ENCODE peak calls at places on chromosomes 16 and 17, in four cellular contexts. One of them, this sample, is unnamed. For H3K4me1, the result is how much of the 10 kb centered on the place peaks cover.

GRCh38 chr17:32349503-32349853 is 479 bp upstream of the ZNF207 start:
- DNase-seq in hepatocyte: peak
- DNase-seq in CD4-positive, alpha-beta memory T cell: no peak
- DNase-seq in thoracic aorta: no peak
- DNase-seq in this sample: no peak

GRCh38 chr17:61784510-61784909 is 78.8 kb downstream of the BRIP1 start:
- DNase-seq in hepatocyte: no peak
- DNase-seq in CD4-positive, alpha-beta memory T cell: no peak
- DNase-seq in thoracic aorta: no peak
- DNase-seq in this sample: no peak

GRCh38 chr17:28057731-28058246 is 15.3 kb downstream of the NLK start:
- DNase-seq in hepatocyte: peak
- DNase-seq in CD4-positive, alpha-beta memory T cell: no peak
- DNase-seq in thoracic aorta: no peak
- DNase-seq in this sample: no peak

GRCh38 chr17:65243838-65244237 is 106.7 kb downstream of the RGS9 start:
- DNase-seq in hepatocyte: no peak
- DNase-seq in CD4-positive, alpha-beta memory T cell: no peak
- DNase-seq in thoracic aorta: peak
- DNase-seq in this sample: no peak

GRCh38 chr17:69819316-69820087 is 255.5 kb upstream of the KCNJ16 start:
- DNase-seq in hepatocyte: no peak
- DNase-seq in CD4-positive, alpha-beta memory T cell: no peak
- DNase-seq in thoracic aorta: no peak
- DNase-seq in this sample: no peak

GRCh38 chr16:49292413-49292812 is 10.8 kb upstream of the CBLN1 start:
- DNase-seq in hepatocyte: no peak
- DNase-seq in CD4-positive, alpha-beta memory T cell: no peak
- DNase-seq in thoracic aorta: no peak
- DNase-seq in this sample: no peak

GRCh38 chr17:32909787-32910369 is 18.1 kb upstream of the TMEM98 start:
- DNase-seq in hepatocyte: peak
- DNase-seq in CD4-positive, alpha-beta memory T cell: peak
- DNase-seq in thoracic aorta: peak
- DNase-seq in this sample: peak

GRCh38 chr16:6111390-6111789 is 1013.8 kb upstream of the EEF2KMT start:
- DNase-seq in hepatocyte: no peak
- DNase-seq in CD4-positive, alpha-beta memory T cell: no peak
- DNase-seq in thoracic aorta: no peak
- DNase-seq in this sample: no peak

GRCh38 chr16:12682441-12682840 is 121.2 kb downstream of the CPPED1 start:
- DNase-seq in hepatocyte: no peak
- DNase-seq in CD4-positive, alpha-beta memory T cell: no peak
- DNase-seq in thoracic aorta: no peak
- DNase-seq in this sample: no peak

GRCh38 chr17:58235821-58236220 is 2.6 kb upstream of the LPO start:
- DNase-seq in hepatocyte: no peak
- DNase-seq in CD4-positive, alpha-beta memory T cell: no peak
- DNase-seq in thoracic aorta: no peak
- DNase-seq in this sample: no peak
- H3K27ac ChIP-seq in hepatocyte: no peak
- H3K27ac ChIP-seq in CD4-positive, alpha-beta memory T cell: no peak
- H3K27ac ChIP-seq in thoracic aorta: no peak
- H3K27ac ChIP-seq in this sample: no peak

GRCh38 chr16:27223701-27224100 is 20.4 kb downstream of the KDM8 start:
- DNase-seq in hepatocyte: no peak
- DNase-seq in CD4-positive, alpha-beta memory T cell: no peak
- DNase-seq in thoracic aorta: no peak
- DNase-seq in this sample: no peak
- H3K4me1 ChIP-seq in hepatocyte: under half
- H3K4me1 ChIP-seq in CD4-positive, alpha-beta memory T cell: under half
- H3K4me1 ChIP-seq in thoracic aorta: under half
- H3K4me1 ChIP-seq in this sample: under half

GRCh38 chr17:50834126-50834785 is 1.1 kb upstream of the WFIKKN2 start:
- DNase-seq in hepatocyte: no peak
- DNase-seq in CD4-positive, alpha-beta memory T cell: no peak
- DNase-seq in thoracic aorta: no peak
- DNase-seq in this sample: no peak
- H3K4me3 ChIP-seq in hepatocyte: no peak
- H3K4me3 ChIP-seq in CD4-positive, alpha-beta memory T cell: no peak
- H3K4me3 ChIP-seq in thoracic aorta: peak
- H3K4me3 ChIP-seq in this sample: no peak

DNA sequence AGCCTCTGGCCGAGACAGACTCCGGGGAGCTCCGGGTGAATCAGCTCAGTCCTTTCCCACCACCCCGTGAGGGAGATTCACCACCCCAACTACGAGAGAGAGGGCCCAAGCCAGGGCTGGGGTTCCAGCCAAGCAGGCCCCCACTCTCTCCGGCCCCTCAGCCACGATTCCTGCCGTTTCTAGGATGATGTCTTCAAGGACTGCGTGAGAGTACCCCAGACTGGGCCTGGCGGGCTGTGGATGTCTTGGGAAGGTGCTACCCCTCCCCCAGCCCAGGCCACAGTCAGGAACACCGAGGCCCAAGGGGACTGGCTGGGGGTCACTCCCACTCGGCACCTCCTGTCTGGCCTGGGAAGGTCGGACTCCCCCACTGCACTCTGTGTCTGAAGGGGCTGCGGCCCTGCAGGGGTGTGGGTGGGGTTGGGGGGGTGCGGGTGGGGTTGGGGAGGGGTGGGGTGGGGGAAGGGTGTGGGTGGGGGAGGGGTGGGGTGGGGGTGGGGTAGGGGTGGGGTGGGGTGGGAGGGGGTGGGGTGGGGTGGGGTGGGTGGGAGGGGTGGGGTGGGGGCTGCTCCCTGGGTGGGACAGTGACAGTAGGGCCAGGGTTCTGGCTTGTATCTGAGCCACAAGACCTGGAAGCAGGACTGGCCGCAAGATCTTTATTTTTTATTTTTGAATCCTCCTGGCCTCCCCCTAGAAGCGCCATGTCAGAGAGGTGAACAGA is 21.8 kb upstream of the PABPN1L start:
- DNase-seq in hepatocyte: no peak
- DNase-seq in CD4-positive, alpha-beta memory T cell: no peak
- DNase-seq in thoracic aorta: no peak
- DNase-seq in this sample: no peak
- H3K27ac ChIP-seq in hepatocyte: no peak
- H3K27ac ChIP-seq in CD4-positive, alpha-beta memory T cell: no peak
- H3K27ac ChIP-seq in thoracic aorta: no peak
- H3K27ac ChIP-seq in this sample: no peak

DNA sequence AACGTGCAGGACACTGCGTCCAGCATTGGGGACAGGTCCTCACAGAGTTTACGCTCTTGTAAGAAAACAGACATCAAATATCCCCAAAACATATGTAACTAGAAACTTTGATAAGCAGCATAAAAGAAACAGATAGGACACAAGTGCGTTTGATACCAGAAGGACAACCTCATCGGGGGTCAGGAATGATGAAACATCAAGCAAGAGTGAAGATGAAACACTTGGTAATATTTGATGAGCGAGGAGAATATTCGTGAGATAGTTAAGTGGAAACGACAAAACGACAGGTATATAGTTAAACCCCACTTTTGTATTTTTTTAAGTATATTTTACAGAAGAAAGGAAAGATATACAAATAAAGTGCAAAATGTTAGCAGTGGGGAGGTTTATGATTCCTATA is 55.9 kb downstream of the NXN start:
- DNase-seq in hepatocyte: no peak
- DNase-seq in CD4-positive, alpha-beta memory T cell: no peak
- DNase-seq in thoracic aorta: no peak
- DNase-seq in this sample: no peak
- H3K4me1 ChIP-seq in hepatocyte: under half
- H3K4me1 ChIP-seq in CD4-positive, alpha-beta memory T cell: under half
- H3K4me1 ChIP-seq in thoracic aorta: under half
- H3K4me1 ChIP-seq in this sample: under half

GRCh38 chr16:79372504-79373184 is 227.9 kb downstream of the MAF start:
- DNase-seq in hepatocyte: peak
- DNase-seq in CD4-positive, alpha-beta memory T cell: peak
- DNase-seq in thoracic aorta: no peak
- DNase-seq in this sample: no peak

GRCh38 chr16:79370736-79371135 is 229.8 kb downstream of the MAF start:
- DNase-seq in hepatocyte: no peak
- DNase-seq in CD4-positive, alpha-beta memory T cell: peak
- DNase-seq in thoracic aorta: no peak
- DNase-seq in this sample: peak

GRCh38 chr16:79369796-79370195 is 230.7 kb downstream of the MAF start:
- DNase-seq in hepatocyte: no peak
- DNase-seq in CD4-positive, alpha-beta memory T cell: no peak
- DNase-seq in thoracic aorta: no peak
- DNase-seq in this sample: no peak

GRCh38 chr16:79379083-79379482 is 221.5 kb downstream of the MAF start:
- DNase-seq in hepatocyte: no peak
- DNase-seq in CD4-positive, alpha-beta memory T cell: no peak
- DNase-seq in thoracic aorta: no peak
- DNase-seq in this sample: no peak

DNA sequence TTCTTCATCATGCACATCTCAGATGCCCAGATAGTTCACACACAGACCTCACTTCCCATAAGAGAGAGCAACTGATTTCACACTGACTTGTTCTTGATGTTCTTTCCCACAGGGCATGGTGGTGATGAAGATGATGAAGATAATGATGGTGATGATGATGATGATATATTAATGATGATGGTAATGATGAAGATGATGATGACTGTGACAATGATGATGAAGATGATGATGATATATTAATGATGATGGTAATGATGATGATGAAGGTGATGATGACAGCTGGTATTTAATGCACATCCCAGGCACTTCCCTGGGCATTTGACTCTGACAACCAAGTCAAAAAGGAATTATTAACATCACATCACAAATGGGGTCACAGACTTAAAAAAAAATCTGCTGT is 225.2 kb downstream of the MAF start:
- DNase-seq in hepatocyte: no peak
- DNase-seq in CD4-positive, alpha-beta memory T cell: no peak
- DNase-seq in thoracic aorta: no peak
- DNase-seq in this sample: no peak
- H3K4me3 ChIP-seq in hepatocyte: no peak
- H3K4me3 ChIP-seq in CD4-positive, alpha-beta memory T cell: no peak
- H3K4me3 ChIP-seq in thoracic aorta: no peak
- H3K4me3 ChIP-seq in this sample: no peak

GRCh38 chr16:66135838-66136237 is 230.7 kb upstream of the CDH5 start:
- DNase-seq in hepatocyte: no peak
- DNase-seq in CD4-positive, alpha-beta memory T cell: no peak
- DNase-seq in thoracic aorta: no peak
- DNase-seq in this sample: no peak
- H3K27ac ChIP-seq in hepatocyte: no peak
- H3K27ac ChIP-seq in CD4-positive, alpha-beta memory T cell: no peak
- H3K27ac ChIP-seq in thoracic aorta: peak
- H3K27ac ChIP-seq in this sample: no peak

DNA sequence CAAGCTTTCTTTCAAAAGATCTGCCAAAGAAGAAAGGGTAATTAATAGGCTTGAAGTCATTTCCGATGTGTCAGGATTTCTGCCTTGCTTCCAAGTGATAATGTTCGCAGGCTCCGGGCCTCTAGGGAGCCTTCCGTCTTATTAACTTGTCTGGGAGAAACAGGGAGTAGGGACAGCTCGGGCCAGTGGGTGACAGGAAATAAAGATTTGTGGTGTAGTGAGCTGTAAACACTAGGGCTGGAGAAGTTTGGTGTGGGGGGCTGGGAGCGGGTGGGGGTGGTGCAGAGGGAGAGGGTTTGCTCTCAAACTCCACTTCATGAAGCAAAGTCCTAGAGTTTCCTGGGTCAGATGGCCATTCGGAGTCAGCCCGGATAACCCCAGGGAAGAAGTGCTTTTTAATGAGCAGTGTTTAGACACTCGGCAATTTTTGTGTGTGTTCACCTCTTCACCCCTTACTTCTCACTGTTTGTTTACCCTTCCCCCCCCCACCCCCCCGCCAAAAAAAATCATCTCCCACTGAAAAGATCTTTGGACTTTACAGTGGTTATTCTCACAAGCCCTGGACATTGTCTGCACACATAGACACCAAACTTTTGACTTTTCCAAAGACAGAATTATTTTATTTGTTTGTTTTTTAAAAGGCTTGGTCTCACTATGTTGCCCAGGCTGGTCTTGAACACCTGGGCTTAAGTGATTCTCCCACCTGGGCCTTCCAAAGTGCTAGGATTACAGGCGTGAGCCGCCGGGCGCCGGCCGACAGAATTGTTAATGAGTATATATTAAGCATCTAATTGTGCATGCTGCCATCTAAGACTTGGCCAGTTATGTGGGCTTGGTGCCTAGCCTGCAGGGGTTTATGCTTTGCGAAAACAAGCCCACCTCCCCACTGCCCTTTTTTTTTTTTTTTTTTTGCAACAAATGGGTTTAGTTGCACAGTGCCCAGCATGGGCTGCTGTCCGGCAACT is 196.4 kb downstream of the CCDC182 start:
- DNase-seq in hepatocyte: no peak
- DNase-seq in CD4-positive, alpha-beta memory T cell: no peak
- DNase-seq in thoracic aorta: no peak
- DNase-seq in this sample: no peak
- H3K4me1 ChIP-seq in hepatocyte: under half
- H3K4me1 ChIP-seq in CD4-positive, alpha-beta memory T cell: under half
- H3K4me1 ChIP-seq in thoracic aorta: under half
- H3K4me1 ChIP-seq in this sample: under half

DNA sequence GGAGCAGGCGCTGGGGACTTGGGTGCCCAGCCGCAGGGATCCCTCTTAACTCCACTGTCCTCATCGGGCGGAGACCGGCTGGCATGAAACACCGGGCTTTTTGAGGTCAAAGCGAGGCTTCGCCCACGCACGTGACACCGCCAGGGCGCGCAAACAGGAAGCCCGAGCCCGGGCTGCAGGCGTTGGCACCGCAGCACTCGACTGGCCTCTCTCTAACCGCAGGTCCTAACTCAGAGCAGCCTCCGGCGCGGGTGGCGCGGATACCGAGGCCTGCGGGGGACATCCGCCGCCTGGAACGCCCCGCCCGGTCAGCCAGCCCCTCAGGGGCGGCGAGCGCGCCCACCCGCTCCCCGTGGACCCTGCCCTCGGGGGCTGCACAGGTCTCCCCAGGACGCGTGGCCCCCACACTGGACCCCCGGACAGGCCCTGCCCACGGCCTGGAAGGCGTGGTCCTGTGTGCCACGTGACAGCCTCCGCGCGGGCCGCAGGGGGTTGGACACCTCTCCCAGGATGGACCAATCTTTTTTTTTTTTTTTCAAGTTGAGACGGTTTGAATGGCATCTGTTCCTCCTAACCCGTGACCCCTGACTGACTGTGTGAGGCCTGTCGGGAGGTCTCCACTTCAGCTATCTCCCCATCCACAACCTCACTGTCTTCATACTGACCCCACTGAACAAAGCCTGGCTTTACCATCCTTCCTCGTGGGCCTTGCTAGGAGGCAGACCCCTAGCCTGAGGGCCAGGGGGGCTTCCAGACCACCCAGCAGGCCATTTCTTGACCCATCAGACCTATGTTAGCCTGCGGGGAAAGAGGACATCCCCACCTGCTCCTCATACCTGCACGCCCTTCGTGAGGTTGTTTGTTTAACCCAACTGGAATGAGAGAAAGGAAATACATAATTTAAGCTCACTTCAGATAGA is 8.4 kb upstream of the SLC47A2 start:
- DNase-seq in hepatocyte: no peak
- DNase-seq in CD4-positive, alpha-beta memory T cell: no peak
- DNase-seq in thoracic aorta: no peak
- DNase-seq in this sample: peak
- H3K4me3 ChIP-seq in hepatocyte: no peak
- H3K4me3 ChIP-seq in CD4-positive, alpha-beta memory T cell: peak
- H3K4me3 ChIP-seq in thoracic aorta: peak
- H3K4me3 ChIP-seq in this sample: peak

This sample was measured in CD4-positive, CD25-positive, alpha-beta regulatory T cell.